ENCODE peak calls at places on chromosomes 6 and 20, in seven cellular contexts. S, F, Y, T, H, J and R are unnamed samples.

GRCh38 chr20:38007526-38007925 is 25.7 kb downstream of the TTI1 start:
- DNase-seq in Y (no peak), F (no peak), J (no peak), H (no peak), T (no peak), S (no peak), R (no peak)

GRCh38 chr6:17725083-17725482 is 18.4 kb upstream of the NUP153 start:
- DNase-seq in Y (no peak), J (no peak), T (no peak), H (peak; percentile 66), F (no peak), S (no peak), R (no peak)

GRCh38 chr20:17895641-17896246 is 72.8 kb downstream of the SNX5 start:
- DNase-seq in H (peak; percentile 82), T (peak; percentile 62), Y (no peak), J (peak; percentile 10), F (peak; percentile 57), S (no peak), R (no peak)

GRCh38 chr6:131054392-131055250 is 8.4 kb downstream of the EPB41L2 start:
- DNase-seq in H (no peak), S (no peak), Y (no peak), J (no peak), T (no peak), F (no peak), R (no peak)

GRCh38 chr6:149484733-149485700 is at the start of gene ZC3H12D:
- DNase-seq in T (no peak), Y (no peak), S (peak; percentile 68), J (peak; percentile 38), F (no peak), H (no peak), R (peak; percentile 48)

GRCh38 chr6:73969982-73970960 is 274.3 kb downstream of the CD109 start:
- DNase-seq in Y (no peak), F (no peak), H (peak; percentile 28), S (no peak), T (no peak), J (peak; percentile 56), R (no peak)

GRCh38 chr6:33720998-33721397 is 9.5 kb upstream of the UQCC2 start:
- DNase-seq in T (no peak), Y (no peak), F (no peak), H (no peak), J (peak; percentile 79), S (no peak), R (no peak)

GRCh38 chr6:16397623-16398022 is 159.2 kb downstream of the GMPR start:
- DNase-seq in J (no peak), S (no peak), Y (no peak), H (no peak), F (no peak), T (no peak), R (no peak)

GRCh38 chr20:25079171-25079570 is 2.8 kb downstream of the VSX1 start:
- DNase-seq in T (no peak), S (no peak), H (no peak), Y (no peak), J (no peak), F (no peak), R (no peak)

GRCh38 chr20:31712112-31712553 is 10.5 kb downstream of the BCL2L1 start:
- DNase-seq in J (no peak), F (no peak), T (no peak), Y (no peak), S (no peak), H (peak; percentile 81), R (peak; percentile 75)

DNA sequence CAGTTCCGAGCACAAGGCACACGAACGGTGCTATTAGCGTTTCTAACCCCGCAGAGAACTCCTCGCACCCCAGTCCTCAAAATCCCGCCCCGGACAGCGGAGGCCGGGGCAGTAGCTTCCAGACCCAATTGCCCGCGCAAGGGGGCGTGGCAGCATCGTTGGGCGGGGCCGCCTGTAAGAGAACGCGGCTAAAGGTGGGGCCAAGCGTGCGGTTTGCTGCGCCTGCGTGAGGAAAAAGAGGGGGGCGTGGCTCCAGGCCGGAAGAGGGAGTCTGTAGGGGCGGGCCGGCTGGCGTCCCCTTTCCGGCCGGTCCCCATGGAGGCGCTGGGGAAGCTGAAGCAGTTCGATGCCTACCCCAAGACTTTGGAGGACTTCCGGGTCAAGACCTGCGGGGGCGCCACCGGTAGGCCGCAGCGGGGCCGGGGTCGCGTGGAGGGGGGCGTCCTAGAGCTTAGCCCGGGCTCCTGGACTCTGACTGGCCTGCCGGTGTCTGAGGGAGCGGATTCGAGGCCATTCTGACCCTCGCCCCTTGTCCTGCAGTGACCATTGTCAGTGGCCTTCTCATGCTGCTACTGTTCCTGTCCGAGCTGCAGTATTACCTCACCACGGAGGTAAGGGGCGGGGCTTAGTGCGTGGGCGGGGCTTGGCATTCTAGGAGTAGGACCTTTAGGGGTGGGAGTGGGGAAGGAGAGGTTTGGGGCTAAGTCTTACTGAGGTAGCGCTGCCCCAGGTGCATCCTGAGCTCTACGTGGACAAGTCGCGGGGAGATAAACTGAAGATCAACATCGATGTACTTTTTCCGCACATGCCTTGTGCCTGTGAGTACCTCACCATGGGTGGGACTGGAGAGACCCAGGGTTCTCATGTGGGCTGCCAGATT is at the start of gene ERGIC3:
- DNase-seq in J (peak; percentile 82), H (peak; percentile 98), S (peak; percentile 95), T (peak; percentile 95), Y (peak; percentile 84), F (peak; percentile 95), R (peak; percentile 97)
- TF ChIP-seq CTCF in J (no peak), H (peak; percentile 26), S (no peak), T (no peak), Y (peak; percentile 52), F (no peak), R (no peak)

GRCh38 chr6:137697267-137697938 is 169.7 kb upstream of the TNFAIP3 start:
- DNase-seq in H (no peak), Y (no peak), F (no peak), S (no peak), J (peak; percentile 80), T (no peak), R (peak; percentile 48)
- TF ChIP-seq CTCF in H (no peak), Y (no peak), F (no peak), S (no peak), J (peak; percentile 67), T (no peak), R (peak; percentile 23)

GRCh38 chr20:63224272-63225081 is 8.5 kb upstream of the YTHDF1 start:
- DNase-seq in Y (no peak), F (no peak), J (peak; percentile 77), H (peak; percentile 31), T (no peak), S (no peak), R (peak; percentile 85)
- TF ChIP-seq CTCF in Y (no peak), F (no peak), J (peak; percentile 52), H (peak; percentile 49), T (no peak), S (no peak), R (no peak)

GRCh38 chr6:118693562-118693961 is 42.2 kb upstream of the CEP85L start:
- DNase-seq in F (no peak), S (no peak), T (no peak), Y (no peak), H (no peak), J (no peak), R (no peak)

GRCh38 chr6:118696262-118696661 is 44.9 kb upstream of the CEP85L start:
- DNase-seq in T (no peak), S (no peak), Y (no peak), H (no peak), J (no peak), F (no peak), R (no peak)

DNA sequence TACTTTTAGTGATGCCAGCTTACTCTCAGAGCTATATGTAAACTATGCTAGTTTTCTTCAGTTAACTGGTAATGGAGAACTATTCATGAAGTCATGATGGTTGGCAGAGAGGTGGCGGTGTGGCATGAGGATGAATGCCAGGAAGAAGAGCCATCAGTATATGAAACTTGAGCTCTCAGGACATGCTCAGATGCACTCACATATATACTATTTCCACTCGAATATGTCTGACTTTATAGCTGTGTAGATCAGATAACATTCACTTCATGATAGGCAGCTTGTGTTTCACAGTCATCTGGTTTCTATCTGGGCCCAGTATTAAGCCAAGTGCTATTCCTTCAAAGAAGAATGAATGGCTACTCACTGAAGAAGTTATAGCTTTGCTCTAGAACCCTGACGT is 46.2 kb upstream of the CEP85L start:
- DNase-seq in Y (no peak), J (no peak), H (no peak), F (no peak), T (no peak), S (no peak), R (no peak)
- TF ChIP-seq CTCF in Y (no peak), J (no peak), H (no peak), F (no peak), T (no peak), S (no peak), R (no peak)